ENCODE peak calls at places on chromosomes 4 and X, in eight cellular contexts. T, O, Y, G, V, J, M and D are unnamed samples.

GRCh38 chr4:95761871-95762270 is 78.0 kb upstream of the PDHA2 start:
- DNase-seq in T (no peak), O (peak), Y (no peak), G (no peak), V (peak), J (no peak), M (no peak), D (no peak)

GRCh38 chr4:187363453-187363852 is 632.1 kb upstream of the ZFP42 start:
- DNase-seq in T (no peak), O (no peak), Y (no peak), G (no peak), V (peak), J (no peak), M (no peak), D (no peak)

GRCh38 chrX:105564536-105564935 is 257.8 kb upstream of the NRK start:
- DNase-seq in T (no peak), O (peak), Y (no peak), G (no peak), V (peak), J (no peak), M (no peak), D (no peak)

GRCh38 chr4:73776363-73776762 is 36.0 kb downstream of the CXCL8 start:
- DNase-seq in T (no peak), O (peak), Y (no peak), G (peak), V (peak), J (no peak), M (no peak), D (no peak)

GRCh38 chr4:101315041-101315440 is 32.3 kb downstream of the PPP3CA start:
- DNase-seq in T (no peak), O (no peak), Y (no peak), G (no peak), V (no peak), J (no peak), M (no peak), D (no peak)

GRCh38 chr4:26076000-26076587 is 162.1 kb downstream of the SMIM20 start:
- DNase-seq in T (no peak), O (peak), Y (no peak), G (no peak), V (peak), J (no peak), M (no peak), D (no peak)

GRCh38 chrX:154804957-154805695 is at the start of gene MPP1:
- DNase-seq in T (peak), O (peak), Y (peak), G (peak), V (peak), J (peak), M (peak), D (peak)

GRCh38 chrX:78708171-78708570 is 39.3 kb upstream of the LPAR4 start:
- DNase-seq in T (peak), O (peak), Y (peak), G (no peak), V (peak), J (no peak), M (no peak), D (no peak)

GRCh38 chr4:158821228-158822009 is 52.6 kb downstream of the FNIP2 start:
- DNase-seq in T (no peak), O (no peak), Y (no peak), G (no peak), V (peak), J (no peak), M (no peak), D (no peak)

GRCh38 chr4:28073860-28074555 is 1213.4 kb downstream of the STIM2 start:
- DNase-seq in T (peak), O (no peak), Y (peak), G (no peak), V (no peak), J (no peak), M (no peak), D (no peak)

GRCh38 chr4:1010522-1011021 is 854 bp upstream of the FGFRL1 start:
- DNase-seq in T (no peak), O (peak), Y (peak), G (peak), V (peak), J (peak), M (peak), D (peak)

GRCh38 chr4:108168213-108168671 is 490 bp downstream of the LEF1 start:
- DNase-seq in T (no peak), O (peak), Y (no peak), G (no peak), V (peak), J (no peak), M (no peak), D (peak)

GRCh38 chr4:57442834-57443291 is 332.7 kb upstream of the IGFBP7 start:
- DNase-seq in T (peak), O (peak), Y (peak), G (no peak), V (peak), J (peak), M (no peak), D (no peak)

GRCh38 chr4:33649015-33649414 is 2595.3 kb downstream of the ARAP2 start:
- DNase-seq in T (no peak), O (peak), Y (no peak), G (no peak), V (peak), J (no peak), M (no peak), D (no peak)

GRCh38 chr4:89737888-89738287 is 99.1 kb downstream of the SNCA start:
- DNase-seq in T (no peak), O (peak), Y (no peak), G (no peak), V (peak), J (no peak), M (no peak), D (no peak)

GRCh38 chrX:51614353-51614752 is 4.4 kb downstream of the CENPVL3 start:
- DNase-seq in T (peak), O (peak), Y (peak), G (no peak), V (peak), J (peak), M (no peak), D (no peak)

GRCh38 chr4:124437853-124438495 is 274.6 kb downstream of the ANKRD50 start:
- DNase-seq in T (no peak), O (no peak), Y (no peak), G (no peak), V (no peak), J (no peak), M (no peak), D (no peak)

GRCh38 chrX:118484216-118484903 is 11.3 kb upstream of the DOCK11 start:
- DNase-seq in T (no peak), O (no peak), Y (no peak), G (no peak), V (no peak), J (no peak), M (no peak), D (no peak)

GRCh38 chrX:109638158-109638557 is 13.2 kb upstream of the KCNE5 start:
- DNase-seq in T (no peak), O (no peak), Y (no peak), G (no peak), V (no peak), J (no peak), M (no peak), D (no peak)

GRCh38 chr4:81919238-81919637 is 447.5 kb upstream of the RASGEF1B start:
- DNase-seq in T (no peak), O (peak), Y (peak), G (no peak), V (no peak), J (peak), M (no peak), D (no peak)

GRCh38 chr4:62618042-62618441 is 1417.9 kb downstream of the ADGRL3 start:
- DNase-seq in T (no peak), O (no peak), Y (no peak), G (no peak), V (no peak), J (no peak), M (no peak), D (no peak)

GRCh38 chr4:119898211-119898610 is 168.4 kb downstream of the MAD2L1 start:
- DNase-seq in T (no peak), O (no peak), Y (no peak), G (no peak), V (no peak), J (no peak), M (no peak), D (no peak)

GRCh38 chrX:132775230-132775823 is 183.1 kb downstream of the HS6ST2 start:
- DNase-seq in T (no peak), O (no peak), Y (no peak), G (no peak), V (no peak), J (no peak), M (no peak), D (no peak)

GRCh38 chr4:137510866-137511265 is 21.4 kb downstream of the PCDH18 start:
- DNase-seq in T (no peak), O (peak), Y (no peak), G (no peak), V (peak), J (no peak), M (no peak), D (no peak)

GRCh38 chrX:71938371-71938770 is 27.7 kb downstream of the NHSL2 start:
- DNase-seq in T (no peak), O (peak), Y (no peak), G (no peak), V (no peak), J (no peak), M (no peak), D (no peak)
- TF ChIP-seq CTCF in T (no peak), O (no peak), Y (no peak), G (no peak), V (no peak), J (no peak), M (no peak), D (no peak)

DNA sequence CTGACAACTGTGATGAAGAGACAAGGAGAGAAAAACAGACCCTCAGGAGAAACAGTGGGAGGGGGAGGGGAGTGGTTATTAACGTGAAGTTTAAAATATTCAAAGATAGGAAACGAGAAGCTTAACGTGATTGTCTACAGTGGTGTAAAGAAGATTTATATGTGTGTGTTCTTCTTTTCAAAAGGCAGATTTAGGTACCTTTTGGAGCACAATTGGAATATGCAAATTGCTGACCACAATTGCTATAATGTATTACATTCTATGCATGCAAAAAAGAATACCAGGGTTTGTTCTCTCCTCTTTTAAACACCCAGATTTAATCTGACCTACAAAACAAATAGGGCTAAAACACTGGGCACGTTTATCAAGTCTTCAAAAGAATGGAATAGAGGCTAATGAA is 240.0 kb downstream of the PALLD start:
- DNase-seq in T (no peak), O (no peak), Y (no peak), G (no peak), V (no peak), J (no peak), M (no peak), D (no peak)
- TF ChIP-seq CTCF in T (no peak), O (no peak), Y (no peak), G (no peak), V (no peak), J (no peak), M (no peak), D (no peak)

GRCh38 chr4:183447646-183448045 is 3.2 kb downstream of the CDKN2AIP start:
- DNase-seq in T (no peak), O (no peak), Y (no peak), G (no peak), V (no peak), J (no peak), M (no peak), D (no peak)

GRCh38 chr4:183444953-183445543 is 612 bp downstream of the CDKN2AIP start:
- DNase-seq in T (no peak), O (peak), Y (no peak), G (peak), V (no peak), J (peak), M (no peak), D (no peak)

GRCh38 chr4:183443609-183444148 is 757 bp upstream of the CDKN2AIP start:
- DNase-seq in T (no peak), O (no peak), Y (peak), G (no peak), V (no peak), J (no peak), M (no peak), D (no peak)

GRCh38 chr4:183441276-183441675 is 3.2 kb upstream of the CDKN2AIP start:
- DNase-seq in T (no peak), O (no peak), Y (no peak), G (no peak), V (no peak), J (no peak), M (no peak), D (no peak)

GRCh38 chr4:183444149-183444952 is at the start of gene CDKN2AIP:
- DNase-seq in T (peak), O (peak), Y (peak), G (peak), V (peak), J (peak), M (peak), D (peak)
- TF ChIP-seq CTCF in T (no peak), O (no peak), Y (peak), G (no peak), V (peak), J (peak), M (no peak), D (no peak)

GRCh38 chr4:25032126-25032525 is 1.4 kb upstream of the LGI2 start:
- DNase-seq in T (no peak), O (peak), Y (no peak), G (no peak), V (peak), J (no peak), M (no peak), D (no peak)
- TF ChIP-seq CTCF in T (no peak), O (no peak), Y (peak), G (no peak), V (no peak), J (no peak), M (no peak), D (no peak)

DNA sequence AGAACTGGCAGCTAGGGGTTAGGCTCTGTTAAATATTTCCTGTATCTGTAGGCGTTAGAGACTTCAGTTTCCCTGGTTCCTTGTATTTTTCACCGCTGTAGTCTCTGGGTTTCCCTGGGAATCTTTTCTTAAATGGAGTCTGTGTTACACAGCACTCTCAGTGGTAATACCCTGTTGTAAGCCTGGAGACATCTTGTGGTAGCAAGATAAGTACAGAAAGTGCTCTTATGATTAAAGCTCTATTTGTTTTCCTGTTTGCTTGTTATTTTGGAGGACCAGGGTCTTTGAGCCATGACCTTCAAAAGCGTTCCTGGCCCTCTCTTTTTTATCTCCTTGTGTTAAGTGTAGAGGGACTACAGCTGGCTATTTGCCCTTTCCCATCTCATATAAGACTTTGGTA is 782.4 kb downstream of the FAT4 start:
- DNase-seq in T (no peak), O (no peak), Y (no peak), G (no peak), V (no peak), J (no peak), M (no peak), D (no peak)
- TF ChIP-seq CTCF in T (no peak), O (no peak), Y (no peak), G (no peak), V (no peak), J (no peak), M (no peak), D (no peak)